ENCODE peak calls at places on chromosomes 11 and 22, in six cellular contexts. One of them, this sample, is unnamed.

GRCh38 chr11:40037005-40037404 is 1422.4 kb downstream of the LRRC4C start:
- DNase-seq in sigmoid colon: no peak
- DNase-seq in AG04450: no peak
- DNase-seq in Calu3: no peak
- DNase-seq in ascending aorta: no peak
- DNase-seq in WERI-Rb-1: no peak
- DNase-seq in this sample: no peak

GRCh38 chr11:62555464-62556092 is 9.0 kb upstream of the AHNAK start:
- DNase-seq in sigmoid colon: peak; percentile 76
- DNase-seq in AG04450: no peak
- DNase-seq in Calu3: no peak
- DNase-seq in ascending aorta: no peak
- DNase-seq in WERI-Rb-1: no peak
- DNase-seq in this sample: peak; percentile 84

GRCh38 chr22:49269928-49270327 is 557.7 kb downstream of the BRD1 start:
- DNase-seq in sigmoid colon: no peak
- DNase-seq in AG04450: no peak
- DNase-seq in Calu3: no peak
- DNase-seq in ascending aorta: no peak
- DNase-seq in WERI-Rb-1: no peak
- DNase-seq in this sample: no peak

GRCh38 chr11:10522921-10523320 is 18.1 kb downstream of the RNF141 start:
- DNase-seq in sigmoid colon: no peak
- DNase-seq in AG04450: no peak
- DNase-seq in Calu3: no peak
- DNase-seq in ascending aorta: no peak
- DNase-seq in WERI-Rb-1: no peak
- DNase-seq in this sample: no peak

GRCh38 chr11:17845431-17845881 is 110.9 kb downstream of the KCNC1 start:
- DNase-seq in sigmoid colon: no peak
- DNase-seq in AG04450: peak; percentile 56
- DNase-seq in Calu3: no peak
- DNase-seq in ascending aorta: no peak
- DNase-seq in WERI-Rb-1: no peak
- DNase-seq in this sample: peak; percentile 87

GRCh38 chr11:93939084-93939780 is 81.9 kb upstream of the HEPHL1 start:
- DNase-seq in sigmoid colon: no peak
- DNase-seq in AG04450: no peak
- DNase-seq in Calu3: no peak
- DNase-seq in ascending aorta: no peak
- DNase-seq in WERI-Rb-1: no peak
- DNase-seq in this sample: peak; percentile 58

GRCh38 chr22:19178065-19178658 is 374 bp downstream of the SLC25A1 start:
- DNase-seq in sigmoid colon: peak; percentile 80
- DNase-seq in AG04450: no peak
- DNase-seq in Calu3: peak; percentile 64
- DNase-seq in ascending aorta: no peak
- DNase-seq in WERI-Rb-1: peak; percentile 46
- DNase-seq in this sample: peak; percentile 93

GRCh38 chr11:15905815-15906214 is 450.5 kb downstream of the SOX6 start:
- DNase-seq in sigmoid colon: no peak
- DNase-seq in AG04450: no peak
- DNase-seq in Calu3: no peak
- DNase-seq in ascending aorta: no peak
- DNase-seq in WERI-Rb-1: no peak
- DNase-seq in this sample: no peak

GRCh38 chr11:86291466-86292262 is 10.4 kb upstream of the HIKESHI start:
- DNase-seq in sigmoid colon: no peak
- DNase-seq in AG04450: no peak
- DNase-seq in Calu3: peak; percentile 62
- DNase-seq in ascending aorta: no peak
- DNase-seq in WERI-Rb-1: peak; percentile 29
- DNase-seq in this sample: peak; percentile 39

GRCh38 chr11:68090287-68090686 is 30.9 kb downstream of the CHKA start:
- DNase-seq in sigmoid colon: no peak
- DNase-seq in AG04450: no peak
- DNase-seq in Calu3: no peak
- DNase-seq in ascending aorta: no peak
- DNase-seq in WERI-Rb-1: no peak
- DNase-seq in this sample: no peak

GRCh38 chr22:49999063-49999900 is 13.3 kb downstream of the IL17REL start:
- DNase-seq in sigmoid colon: no peak
- DNase-seq in AG04450: no peak
- DNase-seq in Calu3: no peak
- DNase-seq in ascending aorta: no peak
- DNase-seq in WERI-Rb-1: no peak
- DNase-seq in this sample: peak; percentile 83

GRCh38 chr22:47012589-47013365 is 250.3 kb downstream of the TBC1D22A start:
- DNase-seq in sigmoid colon: peak; percentile 43
- DNase-seq in AG04450: peak; percentile 2
- DNase-seq in Calu3: no peak
- DNase-seq in ascending aorta: no peak
- DNase-seq in WERI-Rb-1: no peak
- DNase-seq in this sample: peak; percentile 94
- TF ChIP-seq CTCF in sigmoid colon: no peak
- TF ChIP-seq CTCF in AG04450: peak; percentile 26
- TF ChIP-seq CTCF in Calu3: no peak
- TF ChIP-seq CTCF in ascending aorta: no peak
- TF ChIP-seq CTCF in WERI-Rb-1: peak; percentile 34
- TF ChIP-seq CTCF in this sample: peak; percentile 22

DNA sequence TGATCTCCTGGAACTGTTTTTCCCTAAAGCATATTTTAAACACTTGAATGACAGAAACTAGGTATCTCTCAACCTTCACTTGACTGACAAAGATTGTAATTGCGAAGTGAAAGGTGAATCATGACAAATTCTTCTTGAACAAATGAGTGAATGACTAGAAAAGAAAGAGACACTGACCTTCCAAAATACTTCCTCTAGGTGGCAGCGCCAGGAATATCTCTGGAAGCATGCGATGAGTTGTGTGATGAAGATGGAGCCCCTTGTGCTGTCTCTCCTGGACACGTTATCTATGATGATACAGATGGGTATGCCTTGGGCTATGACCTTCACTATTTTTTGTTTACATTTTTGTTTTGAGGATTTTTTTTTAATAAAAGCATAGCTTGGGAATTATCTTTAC is 7.0 kb upstream of the CASP12 start:
- DNase-seq in sigmoid colon: no peak
- DNase-seq in AG04450: no peak
- DNase-seq in Calu3: no peak
- DNase-seq in ascending aorta: no peak
- DNase-seq in WERI-Rb-1: peak; percentile 11
- DNase-seq in this sample: no peak
- TF ChIP-seq CTCF in sigmoid colon: no peak
- TF ChIP-seq CTCF in AG04450: no peak
- TF ChIP-seq CTCF in Calu3: no peak
- TF ChIP-seq CTCF in ascending aorta: no peak
- TF ChIP-seq CTCF in WERI-Rb-1: peak; percentile 25
- TF ChIP-seq CTCF in this sample: peak; percentile 11

GRCh38 chr11:121426476-121427454 is 25.3 kb upstream of the SORL1 start:
- DNase-seq in sigmoid colon: peak; percentile 67
- DNase-seq in AG04450: no peak
- DNase-seq in Calu3: peak; percentile 16
- DNase-seq in ascending aorta: no peak
- DNase-seq in WERI-Rb-1: no peak
- DNase-seq in this sample: peak; percentile 67
- TF ChIP-seq CTCF in sigmoid colon: no peak
- TF ChIP-seq CTCF in AG04450: no peak
- TF ChIP-seq CTCF in Calu3: no peak
- TF ChIP-seq CTCF in ascending aorta: peak; percentile 26
- TF ChIP-seq CTCF in WERI-Rb-1: no peak
- TF ChIP-seq CTCF in this sample: no peak

GRCh38 chr11:122711831-122712378 is 56.4 kb downstream of the UBASH3B start:
- DNase-seq in sigmoid colon: peak; percentile 46
- DNase-seq in AG04450: no peak
- DNase-seq in Calu3: no peak
- DNase-seq in ascending aorta: no peak
- DNase-seq in WERI-Rb-1: no peak
- DNase-seq in this sample: peak; percentile 62
- TF ChIP-seq CTCF in sigmoid colon: no peak
- TF ChIP-seq CTCF in AG04450: peak; percentile 21
- TF ChIP-seq CTCF in Calu3: no peak
- TF ChIP-seq CTCF in ascending aorta: no peak
- TF ChIP-seq CTCF in WERI-Rb-1: peak; percentile 22
- TF ChIP-seq CTCF in this sample: peak; percentile 16

GRCh38 chr11:134030853-134031252 is 38.0 kb upstream of the JAM3 start:
- DNase-seq in sigmoid colon: no peak
- DNase-seq in AG04450: no peak
- DNase-seq in Calu3: no peak
- DNase-seq in ascending aorta: no peak
- DNase-seq in WERI-Rb-1: peak; percentile 48
- DNase-seq in this sample: no peak
- TF ChIP-seq CTCF in sigmoid colon: no peak
- TF ChIP-seq CTCF in AG04450: peak; percentile 33
- TF ChIP-seq CTCF in Calu3: no peak
- TF ChIP-seq CTCF in ascending aorta: no peak
- TF ChIP-seq CTCF in WERI-Rb-1: peak; percentile 80
- TF ChIP-seq CTCF in this sample: peak; percentile 10

GRCh38 chr11:96948066-96948465 is 558.3 kb downstream of the JRKL start:
- DNase-seq in sigmoid colon: no peak
- DNase-seq in AG04450: no peak
- DNase-seq in Calu3: no peak
- DNase-seq in ascending aorta: no peak
- DNase-seq in WERI-Rb-1: no peak
- DNase-seq in this sample: no peak

GRCh38 chr11:96942855-96943254 is 553.0 kb downstream of the JRKL start:
- DNase-seq in sigmoid colon: no peak
- DNase-seq in AG04450: no peak
- DNase-seq in Calu3: no peak
- DNase-seq in ascending aorta: no peak
- DNase-seq in WERI-Rb-1: no peak
- DNase-seq in this sample: no peak

GRCh38 chr11:96949464-96949863 is 559.7 kb downstream of the JRKL start:
- DNase-seq in sigmoid colon: no peak
- DNase-seq in AG04450: no peak
- DNase-seq in Calu3: no peak
- DNase-seq in ascending aorta: no peak
- DNase-seq in WERI-Rb-1: no peak
- DNase-seq in this sample: no peak

DNA sequence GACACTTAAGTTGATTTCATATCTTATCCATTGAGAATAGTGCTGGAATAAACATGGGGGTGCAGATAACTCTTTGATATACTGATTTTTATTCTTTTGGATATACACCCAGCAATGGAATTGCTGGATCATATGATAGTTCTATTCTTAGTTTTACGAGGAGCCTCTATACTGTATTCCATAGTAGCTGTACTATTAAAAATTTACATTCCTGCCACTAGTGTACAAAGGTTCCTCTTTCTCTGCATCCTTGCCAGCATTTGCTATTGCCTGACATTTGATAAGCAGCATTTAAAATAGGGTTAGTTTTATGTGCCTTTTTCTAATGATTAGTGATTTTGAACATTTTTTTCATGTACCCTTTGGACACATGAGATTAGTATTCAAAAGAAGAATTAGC is 554.2 kb downstream of the JRKL start:
- DNase-seq in sigmoid colon: no peak
- DNase-seq in AG04450: no peak
- DNase-seq in Calu3: no peak
- DNase-seq in ascending aorta: no peak
- DNase-seq in WERI-Rb-1: no peak
- DNase-seq in this sample: no peak
- TF ChIP-seq CTCF in sigmoid colon: no peak
- TF ChIP-seq CTCF in AG04450: no peak
- TF ChIP-seq CTCF in Calu3: no peak
- TF ChIP-seq CTCF in ascending aorta: no peak
- TF ChIP-seq CTCF in WERI-Rb-1: no peak
- TF ChIP-seq CTCF in this sample: no peak

DNA sequence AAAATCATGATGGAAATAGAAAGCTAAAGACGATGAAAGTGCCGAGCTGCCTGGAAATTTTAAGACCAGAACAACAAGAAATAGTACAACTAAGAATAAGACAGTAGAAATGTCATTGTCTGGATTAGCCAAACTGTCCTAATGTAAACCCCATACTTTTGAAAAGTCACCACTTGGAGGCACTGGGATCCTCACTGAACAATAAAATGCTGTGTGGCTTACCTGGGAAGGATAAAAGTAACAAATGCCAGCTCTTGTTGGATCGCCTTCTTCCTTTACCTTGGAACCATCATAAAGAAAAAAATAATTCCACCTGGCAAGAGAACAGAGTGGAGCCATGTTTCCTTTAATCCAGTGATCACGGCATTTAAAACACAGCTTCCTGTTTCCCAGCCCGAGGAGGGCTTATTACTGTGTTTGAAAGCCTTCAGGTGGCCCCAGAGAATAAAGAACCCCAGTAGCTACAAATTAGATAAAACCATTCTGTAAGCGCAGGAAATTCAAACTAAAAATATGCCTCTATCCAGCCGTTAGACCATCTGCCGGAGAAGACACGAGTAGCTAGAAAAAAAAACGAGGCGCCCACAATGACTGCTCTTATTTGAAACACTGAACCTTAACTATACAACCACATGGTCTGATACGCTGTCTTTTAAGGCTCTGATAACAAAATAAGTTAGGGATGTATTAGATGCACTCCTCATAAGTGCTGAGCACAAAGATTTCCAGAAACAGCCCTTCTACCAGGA is 4.4 kb downstream of the HPS4 start:
- DNase-seq in sigmoid colon: no peak
- DNase-seq in AG04450: no peak
- DNase-seq in Calu3: no peak
- DNase-seq in ascending aorta: no peak
- DNase-seq in WERI-Rb-1: peak; percentile 29
- DNase-seq in this sample: no peak
- TF ChIP-seq CTCF in sigmoid colon: no peak
- TF ChIP-seq CTCF in AG04450: no peak
- TF ChIP-seq CTCF in Calu3: no peak
- TF ChIP-seq CTCF in ascending aorta: no peak
- TF ChIP-seq CTCF in WERI-Rb-1: peak; percentile 14
- TF ChIP-seq CTCF in this sample: no peak

GRCh38 chr11:106137758-106138157 is 60.3 kb downstream of the AASDHPPT start:
- DNase-seq in sigmoid colon: no peak
- DNase-seq in AG04450: no peak
- DNase-seq in Calu3: no peak
- DNase-seq in ascending aorta: no peak
- DNase-seq in WERI-Rb-1: no peak
- DNase-seq in this sample: no peak

GRCh38 chr11:106137061-106137460 is 59.6 kb downstream of the AASDHPPT start:
- DNase-seq in sigmoid colon: no peak
- DNase-seq in AG04450: no peak
- DNase-seq in Calu3: no peak
- DNase-seq in ascending aorta: no peak
- DNase-seq in WERI-Rb-1: no peak
- DNase-seq in this sample: no peak

GRCh38 chr11:106131998-106132397 is 54.5 kb downstream of the AASDHPPT start:
- DNase-seq in sigmoid colon: no peak
- DNase-seq in AG04450: no peak
- DNase-seq in Calu3: no peak
- DNase-seq in ascending aorta: no peak
- DNase-seq in WERI-Rb-1: no peak
- DNase-seq in this sample: no peak

GRCh38 chr11:106132582-106133354 is 55.3 kb downstream of the AASDHPPT start:
- DNase-seq in sigmoid colon: no peak
- DNase-seq in AG04450: no peak
- DNase-seq in Calu3: no peak
- DNase-seq in ascending aorta: no peak
- DNase-seq in WERI-Rb-1: no peak
- DNase-seq in this sample: no peak

DNA sequence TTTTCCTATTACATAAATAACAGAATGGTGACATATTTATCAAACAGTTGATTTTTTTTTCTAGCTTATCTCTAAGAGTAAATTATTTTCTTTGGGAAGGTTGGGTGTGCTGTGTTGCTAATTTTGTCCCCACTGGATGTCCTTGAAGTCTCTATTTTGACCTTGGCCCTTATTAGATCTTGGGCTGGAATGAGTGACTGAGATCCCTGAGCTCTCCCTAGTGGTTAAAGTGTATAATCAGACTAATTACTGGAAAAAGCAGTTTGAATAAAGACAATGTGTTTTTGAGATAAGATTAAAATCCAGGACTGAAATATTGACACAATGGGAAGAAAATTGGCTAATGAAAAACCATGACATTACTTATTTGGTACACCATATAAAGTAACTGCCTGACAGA is 56.1 kb downstream of the AASDHPPT start:
- DNase-seq in sigmoid colon: no peak
- DNase-seq in AG04450: no peak
- DNase-seq in Calu3: no peak
- DNase-seq in ascending aorta: no peak
- DNase-seq in WERI-Rb-1: no peak
- DNase-seq in this sample: no peak
- TF ChIP-seq CTCF in sigmoid colon: no peak
- TF ChIP-seq CTCF in AG04450: peak; percentile 37
- TF ChIP-seq CTCF in Calu3: no peak
- TF ChIP-seq CTCF in ascending aorta: no peak
- TF ChIP-seq CTCF in WERI-Rb-1: no peak
- TF ChIP-seq CTCF in this sample: peak; percentile 18

This sample was measured in osteoblast.